ENCODE peak calls at places on chromosomes 1 and 21, in seven cellular contexts. X is HTR-8/SVneo; U is stimulated activated CD8-positive, alpha-beta memory T cell treated with anti-CD3 and anti-CD28 coated beads, Interleukin-15, amount 100 ng/mL, for 24 hours; I is NCI-H1105; O is T-helper 9 cell; P is T-cell; H is activated CD4-positive, CD25-positive, alpha-beta regulatory T cell. N is an unnamed sample.

GRCh38 chr1:21239181-21239580 is 51.1 kb downstream of the ECE1 start:
- DNase-seq in U (no peak), I (no peak), P (no peak), X (peak; percentile 31), O (no peak), H (no peak), N (no peak)

GRCh38 chr1:1511533-1512285 is at the start of gene ATAD3A:
- DNase-seq in H (peak; percentile 92), P (peak; percentile 91), U (peak; percentile 85), O (peak; percentile 94), I (peak; percentile 96), X (peak; percentile 95), N (peak; percentile 97)

GRCh38 chr1:40939320-40940059 is 40.0 kb upstream of the CTPS1 start:
- DNase-seq in P (no peak), H (no peak), O (no peak), X (peak; percentile 35), U (no peak), I (no peak), N (no peak)

GRCh38 chr1:25813734-25814471 is 5.9 kb upstream of the MTFR1L start:
- DNase-seq in U (no peak), O (no peak), P (no peak), H (no peak), I (no peak), X (no peak), N (no peak)

GRCh38 chr1:200731654-200732332 is 6.9 kb upstream of the CAMSAP2 start:
- DNase-seq in U (no peak), H (no peak), P (no peak), X (no peak), O (no peak), I (no peak), N (no peak)

GRCh38 chr1:224435318-224435763 is 744 bp upstream of the WDR26 start:
- DNase-seq in U (no peak), I (no peak), P (no peak), X (peak; percentile 19), H (no peak), O (no peak), N (no peak)

GRCh38 chr1:61109910-61110309 is 27.5 kb downstream of the NFIA start:
- DNase-seq in I (no peak), U (no peak), P (no peak), O (no peak), X (no peak), H (no peak), N (no peak)

GRCh38 chr1:26099780-26100179 is 11.8 kb upstream of the PDIK1L start:
- DNase-seq in P (no peak), H (no peak), O (no peak), X (no peak), I (no peak), U (no peak), N (no peak)

GRCh38 chr1:247576514-247576913 is 11.6 kb upstream of the OR2G2 start:
- DNase-seq in P (no peak), I (no peak), H (no peak), O (no peak), X (peak; percentile 37), U (no peak), N (peak; percentile 3)

GRCh38 chr1:27591622-27592021 is 12.3 kb downstream of the AHDC1 start:
- DNase-seq in H (no peak), U (no peak), X (no peak), P (no peak), I (peak; percentile 56), O (no peak), N (no peak)

GRCh38 chr1:53130598-53130877 is 11.9 kb downstream of the SLC1A7 start:
- DNase-seq in I (no peak), O (no peak), P (no peak), H (no peak), X (no peak), U (no peak), N (no peak)

GRCh38 chr1:234893359-234893724 is 235.3 kb downstream of the TOMM20 start:
- DNase-seq in I (no peak), X (no peak), U (no peak), P (no peak), H (no peak), O (no peak), N (no peak)

GRCh38 chr1:153567621-153568366 is 2.1 kb upstream of the S100A2 start:
- DNase-seq in H (no peak), I (no peak), P (no peak), X (no peak), U (no peak), O (no peak), N (no peak)

GRCh38 chr1:225772323-225772768 is 5.3 kb upstream of the SRP9 start:
- DNase-seq in H (no peak), X (peak; percentile 88), O (no peak), U (no peak), P (no peak), I (peak; percentile 22), N (no peak)

GRCh38 chr1:37137018-37137417 is 102.7 kb upstream of the GRIK3 start:
- DNase-seq in O (no peak), U (no peak), I (no peak), X (no peak), H (no peak), P (no peak), N (no peak)

GRCh38 chr1:234932506-234932905 is 196.1 kb downstream of the TOMM20 start:
- DNase-seq in H (no peak), X (no peak), U (no peak), O (no peak), P (no peak), I (no peak), N (no peak)

GRCh38 chr1:205449750-205450443 is 5.9 kb downstream of the BLACAT1 start:
- DNase-seq in P (no peak), U (no peak), H (no peak), I (no peak), X (peak; percentile 71), O (no peak), N (no peak)

GRCh38 chr1:182620924-182621585 is 16.9 kb upstream of the RGS16 start:
- DNase-seq in P (no peak), I (no peak), O (no peak), H (no peak), X (no peak), U (no peak), N (no peak)

GRCh38 chr1:12173631-12174121 is 6.9 kb downstream of the TNFRSF1B start:
- DNase-seq in U (peak; percentile 62), I (no peak), P (peak; percentile 97), X (no peak), H (peak; percentile 70), O (peak; percentile 93), N (peak; percentile 97)

GRCh38 chr1:112798293-112798692 is 83.2 kb upstream of the PPM1J start:
- DNase-seq in O (no peak), H (no peak), I (peak; percentile 0), X (no peak), P (no peak), U (no peak), N (no peak)

GRCh38 chr1:54971317-54971791 is 9.1 kb upstream of the TMEM61 start:
- DNase-seq in I (no peak), H (no peak), P (no peak), O (no peak), X (peak; percentile 45), U (no peak), N (no peak)

GRCh38 chr1:183876284-183876683 is 71.4 kb downstream of the RGL1 start:
- DNase-seq in P (no peak), O (no peak), U (no peak), H (no peak), I (no peak), X (no peak), N (no peak)

GRCh38 chr21:46634966-46635323 is 529 bp upstream of the PRMT2 start:
- DNase-seq in P (no peak), H (no peak), O (no peak), U (no peak), X (peak; percentile 73), I (peak; percentile 67), N (no peak)

GRCh38 chr1:30420519-30421050 is 302.8 kb downstream of the MATN1 start:
- DNase-seq in O (no peak), H (no peak), P (peak; percentile 3), X (no peak), I (no peak), U (no peak), N (no peak)

GRCh38 chr1:94325379-94326302 is 88.3 kb upstream of the ARHGAP29 start:
- DNase-seq in X (peak; percentile 57), I (no peak), O (no peak), P (no peak), U (no peak), H (no peak), N (no peak)

GRCh38 chr1:227315500-227316346 is 2.6 kb downstream of the CDC42BPA start:
- DNase-seq in U (no peak), I (no peak), O (no peak), H (no peak), P (no peak), X (peak; percentile 41), N (no peak)

GRCh38 chr1:155092641-155093040 is 14.0 kb downstream of the EFNA3 start:
- DNase-seq in P (no peak), X (no peak), U (no peak), H (no peak), I (no peak), O (no peak), N (no peak)

GRCh38 chr1:165943198-165943597 is 115.8 kb downstream of the UCK2 start:
- DNase-seq in P (no peak), O (no peak), H (no peak), U (no peak), X (no peak), I (no peak), N (no peak)

GRCh38 chr1:61079898-61080336 is 2.4 kb upstream of the NFIA start:
- DNase-seq in P (no peak), I (peak; percentile 81), U (no peak), H (no peak), O (no peak), X (no peak), N (no peak)

GRCh38 chr1:243587823-243588560 is 262.1 kb downstream of the AKT3 start:
- DNase-seq in H (no peak), I (no peak), U (no peak), P (no peak), O (no peak), X (no peak), N (no peak)

GRCh38 chr1:240998024-240998423 is 359.0 kb downstream of the RGS7 start:
- DNase-seq in H (no peak), X (no peak), U (no peak), I (no peak), P (no peak), O (no peak), N (no peak)

GRCh38 chr1:151476083-151476482 is 16.8 kb upstream of the POGZ start:
- DNase-seq in P (no peak), X (no peak), H (no peak), U (no peak), I (no peak), O (no peak), N (no peak)

GRCh38 chr21:46066843-46067331 is 31.0 kb upstream of the COL6A2 start:
- DNase-seq in I (no peak), X (no peak), U (no peak), P (no peak), O (no peak), H (no peak), N (no peak)

GRCh38 chr1:182303778-182304177 is 87.8 kb downstream of the GLUL start:
- DNase-seq in I (peak; percentile 32), P (no peak), O (no peak), U (no peak), X (no peak), H (no peak), N (no peak)

GRCh38 chr1:77874804-77875445 is 13.5 kb upstream of the NEXN start:
- DNase-seq in U (no peak), I (no peak), P (no peak), X (peak; percentile 48), H (no peak), O (no peak), N (no peak)

GRCh38 chr1:52054496-52055065 is 410 bp downstream of the TXNDC12 start:
- DNase-seq in H (no peak), I (no peak), X (no peak), O (no peak), U (no peak), P (no peak), N (no peak)

GRCh38 chr1:19341201-19342076 is 29.3 kb downstream of the SLC66A1 start:
- DNase-seq in X (peak; percentile 84), P (peak; percentile 76), O (peak; percentile 69), H (peak; percentile 51), I (peak; percentile 52), U (peak; percentile 71), N (peak; percentile 47)

GRCh38 chr1:194466706-194467105 is 1280.3 kb upstream of the B3GALT2 start:
- DNase-seq in O (no peak), H (no peak), P (no peak), I (no peak), X (no peak), U (no peak), N (no peak)

N was measured in naive thymus-derived CD8-positive, alpha-beta T cell.